ENCODE peak calls at places on chromosomes 3 and 15, in ten cellular contexts. W is tibial artery; M is upper lobe of left lung; Z is chondrocyte; A is activated CD8-positive, alpha-beta T cell treated with anti-CD3 and anti-CD28 coated beads for 36 hours; P is GM12864; T is astrocyte of the cerebellum; L is endothelial cell; O is A549; N is transverse colon. S is an unnamed sample.

GRCh38 chr15:90004671-90005070 is 3.5 kb downstream of the ZNF710 start:
- DNase-seq in W (peak; percentile 58), M (peak; percentile 69), Z (no peak), A (peak; percentile 43), P (no peak), T (peak; percentile 52), L (no peak), O (peak; percentile 65), N (peak; percentile 46), S (no peak)

GRCh38 chr15:78909791-78910228 is 35.0 kb downstream of the CTSH start:
- DNase-seq in W (no peak), M (no peak), Z (no peak), A (peak; percentile 46), P (no peak), T (no peak), L (peak; percentile 70), O (peak; percentile 72), N (no peak), S (peak; percentile 62)

GRCh38 chr15:27701014-27701413 is 398.1 kb downstream of the OCA2 start:
- DNase-seq in W (no peak), M (no peak), Z (no peak), A (no peak), P (no peak), T (no peak), L (no peak), O (no peak), N (no peak), S (no peak)

GRCh38 chr3:45552031-45552772 is 42.3 kb upstream of the LIMD1 start:
- DNase-seq in W (no peak), M (no peak), Z (peak; percentile 34), A (no peak), P (no peak), T (no peak), L (no peak), O (no peak), N (no peak), S (no peak)

GRCh38 chr15:22780267-22780666 is 6.2 kb upstream of the NIPA1 start:
- DNase-seq in W (no peak), M (no peak), Z (no peak), A (peak; percentile 32), P (no peak), T (no peak), L (no peak), O (no peak), N (no peak), S (no peak)

GRCh38 chr3:184693011-184693975 is 18.6 kb downstream of the MAGEF1 start:
- DNase-seq in W (no peak), M (no peak), Z (no peak), A (no peak), P (no peak), T (no peak), L (no peak), O (no peak), N (no peak), S (no peak)

GRCh38 chr3:58332575-58333179 is at the start of gene PXK:
- DNase-seq in W (peak; percentile 66), M (peak; percentile 85), Z (no peak), A (peak; percentile 81), P (no peak), T (no peak), L (peak; percentile 77), O (peak; percentile 42), N (peak; percentile 86), S (peak; percentile 83)

GRCh38 chr3:53258600-53259426 is 3.0 kb upstream of the TKT start:
- DNase-seq in W (no peak), M (no peak), Z (no peak), A (no peak), P (no peak), T (no peak), L (no peak), O (no peak), N (no peak), S (no peak)

GRCh38 chr3:38738630-38739395 is 77.2 kb downstream of the SCN10A start:
- DNase-seq in W (peak; percentile 24), M (no peak), Z (no peak), A (peak; percentile 74), P (no peak), T (no peak), L (peak; percentile 84), O (peak; percentile 37), N (peak; percentile 28), S (peak; percentile 71)
- TF ChIP-seq CTCF in W (peak; percentile 6), M (no peak), Z (peak; percentile 65), A (peak; percentile 64), P (peak; percentile 73), T (peak; percentile 71), L (peak; percentile 74), O (peak; percentile 26), N (no peak), S (peak; percentile 60)

DNA sequence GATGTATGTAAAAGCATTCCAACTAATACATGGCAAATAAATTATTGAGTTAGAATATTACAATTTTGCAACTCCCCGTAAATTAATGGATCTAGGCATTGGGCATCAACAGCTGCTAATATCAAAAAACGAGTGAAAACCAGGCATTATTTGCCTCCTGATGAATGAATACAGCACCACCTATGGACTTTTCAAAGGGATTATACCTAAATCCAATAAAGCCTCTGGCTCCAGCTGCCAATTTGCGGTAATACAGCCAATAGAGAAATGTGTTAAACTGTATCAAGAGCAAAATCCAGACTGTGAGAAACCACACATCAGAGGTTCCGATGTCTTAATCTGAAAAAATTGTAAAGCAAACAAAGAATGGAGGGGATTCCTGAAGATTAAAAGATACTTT is 16.3 kb upstream of the A4GNT start:
- DNase-seq in W (no peak), M (no peak), Z (no peak), A (no peak), P (no peak), T (no peak), L (no peak), O (no peak), N (no peak), S (no peak)
- TF ChIP-seq CTCF in W (no peak), M (no peak), Z (peak; percentile 15), A (no peak), P (no peak), T (no peak), L (no peak), O (peak; percentile 7), N (no peak), S (no peak)

DNA sequence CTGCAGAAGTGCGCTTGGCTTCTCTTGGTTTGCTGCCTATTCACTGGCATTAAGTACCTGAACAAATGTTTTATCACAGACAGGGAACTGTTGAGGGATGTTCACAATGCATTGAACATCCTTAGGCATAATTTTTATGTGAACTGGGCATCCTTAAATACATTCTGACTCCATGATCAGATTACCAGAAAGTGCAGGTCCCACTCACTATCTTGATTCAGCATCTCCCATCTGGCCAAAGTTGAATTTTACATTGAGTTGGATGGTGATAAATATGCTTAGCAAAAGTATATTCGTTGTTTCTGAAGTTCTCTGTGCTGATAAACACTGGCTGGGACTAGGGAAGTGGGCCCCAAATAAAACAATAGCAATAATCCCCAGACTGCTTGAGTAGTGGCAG is 108.5 kb downstream of the RBMS3 start:
- DNase-seq in W (no peak), M (no peak), Z (no peak), A (no peak), P (no peak), T (no peak), L (no peak), O (no peak), N (no peak), S (no peak)
- TF ChIP-seq CTCF in W (no peak), M (no peak), Z (no peak), A (no peak), P (no peak), T (no peak), L (no peak), O (no peak), N (no peak), S (no peak)

DNA sequence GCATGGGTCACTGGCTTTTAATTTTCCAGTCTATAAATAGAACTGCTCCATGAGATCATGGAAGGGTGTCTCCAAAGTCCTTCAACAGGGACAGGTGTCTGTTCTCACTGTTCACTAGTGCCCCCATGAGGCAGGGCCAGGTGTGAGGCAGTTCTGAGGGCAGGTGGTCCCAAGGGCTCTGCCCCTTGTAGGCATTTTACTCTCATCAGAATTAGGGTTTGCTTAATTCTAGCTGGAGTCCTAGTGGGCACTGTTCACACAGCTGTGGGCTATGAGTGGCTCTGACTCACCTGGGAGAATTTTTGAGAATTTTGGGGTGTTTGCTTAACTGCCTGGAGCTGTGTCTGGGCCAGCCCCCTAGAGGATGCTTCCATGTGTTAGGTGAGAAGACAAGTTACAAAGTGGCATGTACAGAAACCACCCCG is 248.0 kb upstream of the LYSMD4 start:
- DNase-seq in W (no peak), M (no peak), Z (no peak), A (peak; percentile 23), P (no peak), T (no peak), L (no peak), O (no peak), N (no peak), S (no peak)
- TF ChIP-seq CTCF in W (no peak), M (no peak), Z (peak; percentile 24), A (no peak), P (peak; percentile 11), T (no peak), L (no peak), O (no peak), N (no peak), S (no peak)

GRCh38 chr3:150407818-150408231 is 273 bp upstream of the TSC22D2 start:
- DNase-seq in W (peak; percentile 93), M (peak; percentile 22), Z (no peak), A (no peak), P (no peak), T (peak; percentile 53), L (no peak), O (peak; percentile 64), N (peak; percentile 98), S (no peak)

GRCh38 chr3:150409527-150410310 is 1.6 kb downstream of the TSC22D2 start:
- DNase-seq in W (peak; percentile 79), M (peak; percentile 86), Z (peak; percentile 94), A (peak; percentile 80), P (no peak), T (no peak), L (peak; percentile 78), O (peak; percentile 38), N (peak; percentile 82), S (peak; percentile 78)

GRCh38 chr3:150409125-150409526 is 1.0 kb downstream of the TSC22D2 start:
- DNase-seq in W (no peak), M (no peak), Z (peak; percentile 87), A (no peak), P (no peak), T (no peak), L (no peak), O (no peak), N (no peak), S (no peak)

GRCh38 chr3:150407051-150407817 is 864 bp upstream of the TSC22D2 start:
- DNase-seq in W (peak; percentile 23), M (no peak), Z (no peak), A (no peak), P (no peak), T (peak; percentile 48), L (no peak), O (no peak), N (peak; percentile 8), S (no peak)

GRCh38 chr3:150408232-150409124 is at the start of gene TSC22D2:
- DNase-seq in W (peak; percentile 93), M (peak; percentile 93), Z (peak; percentile 97), A (peak; percentile 93), P (peak; percentile 70), T (peak; percentile 83), L (peak; percentile 98), O (peak; percentile 81), N (peak; percentile 92), S (peak; percentile 99)
- TF ChIP-seq CTCF in W (peak; percentile 12), M (peak; percentile 61), Z (peak; percentile 66), A (no peak), P (no peak), T (peak; percentile 9), L (no peak), O (no peak), N (no peak), S (no peak)

GRCh38 chr3:17686613-17687012 is 55.8 kb downstream of the TBC1D5 start:
- DNase-seq in W (no peak), M (no peak), Z (no peak), A (no peak), P (no peak), T (no peak), L (peak; percentile 8), O (peak; percentile 13), N (no peak), S (no peak)
- TF ChIP-seq CTCF in W (no peak), M (no peak), Z (peak; percentile 40), A (no peak), P (peak; percentile 17), T (no peak), L (no peak), O (peak; percentile 76), N (no peak), S (peak; percentile 10)

S was measured in nephron progenitor cell.